ENCODE peak calls at places on chromosomes 1 and 21, in ten cellular contexts. F is tibial artery, E is GM06990, S is A549, Z is transverse colon, X is brain microvascular endothelial cell, Q is epithelial cell of esophagus, B is stomach, Y is breast epithelium, M is sigmoid colon. P is an unnamed sample.

GRCh38 chr21:16192900-16193299 is 463.1 kb downstream of the USP25 start:
- DNase-seq in F (no peak), E (no peak), S (peak; percentile 81), Z (no peak), X (no peak), Q (peak; percentile 94), B (no peak), Y (no peak), M (no peak), P (no peak)

GRCh38 chr1:230977781-230978490 is 725 bp downstream of the TTC13 start:
- DNase-seq in F (no peak), E (peak; percentile 52), S (peak; percentile 10), Z (peak; percentile 42), X (no peak), Q (peak; percentile 57), B (peak; percentile 58), Y (no peak), M (no peak), P (peak; percentile 45)

GRCh38 chr1:3652538-3653285 is 396 bp downstream of the TP73 start:
- DNase-seq in F (no peak), E (peak; percentile 58), S (no peak), Z (no peak), X (no peak), Q (no peak), B (no peak), Y (no peak), M (no peak), P (no peak)

GRCh38 chr1:171220551-171221175 is 27.6 kb upstream of the FMO1 start:
- DNase-seq in F (no peak), E (no peak), S (no peak), Z (no peak), X (peak; percentile 51), Q (no peak), B (no peak), Y (no peak), M (no peak), P (no peak)

GRCh38 chr1:14326857-14327256 is 271.6 kb upstream of the KAZN start:
- DNase-seq in F (no peak), E (no peak), S (no peak), Z (no peak), X (no peak), Q (no peak), B (no peak), Y (no peak), M (no peak), P (no peak)

GRCh38 chr1:159800177-159800935 is 1.8 kb upstream of the FCRL6 start:
- DNase-seq in F (no peak), E (peak; percentile 36), S (no peak), Z (no peak), X (no peak), Q (no peak), B (no peak), Y (no peak), M (no peak), P (no peak)

GRCh38 chr1:205188132-205188531 is 23.4 kb downstream of the DSTYK start:
- DNase-seq in F (no peak), E (no peak), S (peak; percentile 17), Z (no peak), X (no peak), Q (peak; percentile 75), B (no peak), Y (no peak), M (no peak), P (no peak)

GRCh38 chr1:166975361-166976129 is at the start of gene ILDR2:
- DNase-seq in F (peak; percentile 66), E (peak; percentile 55), S (peak; percentile 16), Z (peak; percentile 50), X (peak; percentile 21), Q (peak; percentile 29), B (peak; percentile 52), Y (no peak), M (peak; percentile 81), P (peak; percentile 54)

GRCh38 chr1:39859859-39860812 is 23.2 kb downstream of the TRIT1 start:
- DNase-seq in F (no peak), E (no peak), S (no peak), Z (no peak), X (no peak), Q (no peak), B (no peak), Y (no peak), M (no peak), P (no peak)

GRCh38 chr1:223077434-223077833 is 65.6 kb downstream of the TLR5 start:
- DNase-seq in F (no peak), E (no peak), S (no peak), Z (no peak), X (no peak), Q (no peak), B (no peak), Y (no peak), M (no peak), P (no peak)

GRCh38 chr1:181113061-181113695 is 24.7 kb downstream of the IER5 start:
- DNase-seq in F (no peak), E (no peak), S (peak; percentile 85), Z (no peak), X (no peak), Q (peak; percentile 90), B (no peak), Y (no peak), M (no peak), P (no peak)

GRCh38 chr1:58442114-58442513 is 104.4 kb downstream of the OMA1 start:
- DNase-seq in F (no peak), E (no peak), S (no peak), Z (no peak), X (peak; percentile 28), Q (no peak), B (no peak), Y (no peak), M (no peak), P (no peak)

GRCh38 chr1:37306461-37306860 is 167.9 kb upstream of the ZC3H12A start:
- DNase-seq in F (no peak), E (no peak), S (no peak), Z (no peak), X (no peak), Q (no peak), B (no peak), Y (no peak), M (no peak), P (no peak)

GRCh38 chr1:101284021-101284420 is 47.2 kb downstream of the S1PR1 start:
- DNase-seq in F (no peak), E (no peak), S (no peak), Z (no peak), X (no peak), Q (no peak), B (no peak), Y (no peak), M (no peak), P (no peak)
- H3K4me3 ChIP-seq in F (no peak overlapping the region), E (no peak overlapping the region), S (no peak overlapping the region), Z (no peak overlapping the region), X (no peak overlapping the region), Q (no peak overlapping the region), B (no peak overlapping the region), Y (no peak overlapping the region), M (no peak overlapping the region), P (no peak overlapping the region)

GRCh38 chr1:183710333-183710732 is 57.2 kb upstream of the APOBEC4 start:
- DNase-seq in F (no peak), E (no peak), S (no peak), Z (no peak), X (no peak), Q (no peak), B (no peak), Y (no peak), M (no peak), P (no peak)

GRCh38 chr1:183711165-183711678 is 58.1 kb upstream of the APOBEC4 start:
- DNase-seq in F (no peak), E (no peak), S (no peak), Z (no peak), X (no peak), Q (no peak), B (no peak), Y (no peak), M (no peak), P (no peak)

GRCh38 chr1:183711691-183712401 is 58.7 kb upstream of the APOBEC4 start:
- DNase-seq in F (no peak), E (no peak), S (no peak), Z (no peak), X (peak; percentile 30), Q (no peak), B (no peak), Y (no peak), M (no peak), P (no peak)

GRCh38 chr1:183716286-183716685 is 63.2 kb upstream of the APOBEC4 start:
- DNase-seq in F (no peak), E (no peak), S (no peak), Z (no peak), X (no peak), Q (no peak), B (no peak), Y (no peak), M (no peak), P (no peak)

GRCh38 chr1:183710734-183711133 is 57.6 kb upstream of the APOBEC4 start:
- DNase-seq in F (no peak), E (no peak), S (no peak), Z (no peak), X (no peak), Q (no peak), B (no peak), Y (no peak), M (no peak), P (no peak)
- H3K4me3 ChIP-seq in F (no peak overlapping the region), E (no peak overlapping the region), S (no peak overlapping the region), Z (no peak overlapping the region), X (no peak overlapping the region), Q (no peak overlapping the region), B (no peak overlapping the region), Y (no peak overlapping the region), M (no peak overlapping the region), P (no peak overlapping the region)

GRCh38 chr1:45266151-45266801 is 59.9 kb upstream of the ZSWIM5 start:
- DNase-seq in F (peak; percentile 77), E (no peak), S (peak; percentile 73), Z (peak; percentile 45), X (peak; percentile 97), Q (peak; percentile 58), B (peak; percentile 40), Y (no peak), M (peak; percentile 68), P (peak; percentile 75)
- H3K4me3 ChIP-seq in F (no peak overlapping the region), E (no peak overlapping the region), S (no peak overlapping the region), Z (no peak overlapping the region), X (no peak overlapping the region), Q (no peak overlapping the region), B (no peak overlapping the region), Y (no peak overlapping the region), M (no peak overlapping the region), P (no peak overlapping the region)

DNA sequence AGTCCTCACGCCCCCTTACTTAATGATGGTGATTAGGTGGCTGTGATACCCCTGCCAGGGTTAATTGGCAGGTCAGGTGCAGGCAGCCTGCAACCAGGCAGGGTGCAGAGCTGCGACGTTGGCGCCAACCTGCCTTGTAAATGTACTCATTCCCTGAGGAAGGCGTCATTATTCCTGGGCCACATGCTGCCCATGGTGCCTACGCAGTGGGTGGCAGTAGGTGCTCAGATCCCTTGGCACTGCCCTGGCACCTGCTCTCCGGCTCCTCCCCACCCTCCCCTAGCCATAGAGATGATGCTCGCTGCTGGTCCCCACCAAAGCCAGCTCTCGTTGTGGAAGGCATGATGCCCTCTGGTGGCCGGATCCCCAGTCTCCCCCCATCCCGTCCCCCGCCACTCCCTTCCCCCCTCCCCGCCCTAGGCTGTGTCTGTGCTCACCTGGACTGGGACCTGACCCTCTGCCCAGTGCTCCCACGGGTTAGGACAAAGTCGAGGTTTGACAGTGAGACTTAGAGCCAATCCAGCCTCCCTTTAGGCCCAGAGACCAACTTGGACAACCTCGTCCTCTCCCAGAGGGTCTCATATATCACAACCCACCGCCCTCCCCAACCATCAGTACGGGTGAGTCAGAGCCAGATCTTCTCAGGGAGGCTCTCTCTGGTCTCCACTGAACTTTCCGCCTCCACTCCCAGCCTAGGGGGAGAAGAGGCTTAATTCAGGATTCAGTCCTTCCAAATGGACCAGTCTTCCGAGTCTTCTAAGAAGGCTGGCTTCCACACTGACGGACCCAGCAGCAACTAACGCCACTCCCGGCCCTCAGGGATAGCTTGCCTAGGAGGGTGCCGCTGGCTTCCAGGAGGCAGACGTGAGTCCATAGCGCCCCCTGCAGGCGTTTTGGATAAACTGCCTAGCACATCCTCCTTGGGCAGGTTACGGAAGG is 5.7 kb downstream of the KRTCAP2 start:
- DNase-seq in F (peak; percentile 89), E (peak; percentile 62), S (peak; percentile 91), Z (peak; percentile 94), X (peak; percentile 77), Q (peak; percentile 86), B (peak; percentile 92), Y (peak; percentile 88), M (peak; percentile 94), P (peak; percentile 93)
- H3K4me3 ChIP-seq in F (no peak overlapping the region), E (no peak overlapping the region), S (peak overlapping the region; percentile 34), Z (no peak overlapping the region), X (peak overlapping the region; percentile 4), Q (no peak overlapping the region), B (no peak overlapping the region), Y (no peak overlapping the region), M (no peak overlapping the region), P (no peak overlapping the region)

P was measured in colonic mucosa.